ENCODE peak calls at places on chromosomes 1 and 21, in seven cellular contexts. X, E, T, M, G, K and D are unnamed samples.

GRCh38 chr1:59674605-59675004 is 140.1 kb upstream of the HOOK1 start:
- DNase-seq in K (no peak), G (no peak), X (no peak), E (no peak), M (no peak), T (peak; percentile 24), D (peak; percentile 33)

GRCh38 chr1:64515427-64515826 is 45.5 kb downstream of the CACHD1 start:
- DNase-seq in X (no peak), G (no peak), M (no peak), T (peak; percentile 69), K (no peak), E (peak; percentile 55), D (no peak)

GRCh38 chr1:214520544-214521165 is 30.7 kb downstream of the PTPN14 start:
- DNase-seq in G (no peak), T (no peak), M (no peak), E (no peak), K (no peak), X (no peak), D (no peak)

GRCh38 chr1:20496241-20496661 is 10.2 kb upstream of the CAMK2N1 start:
- DNase-seq in K (no peak), M (no peak), E (peak; percentile 64), T (peak; percentile 82), G (peak; percentile 69), X (no peak), D (peak; percentile 90)

GRCh38 chr1:23019851-23020625 is 770 bp downstream of the KDM1A start:
- DNase-seq in X (peak; percentile 34), E (peak; percentile 64), G (peak; percentile 69), K (peak; percentile 39), M (no peak), T (peak; percentile 40), D (peak; percentile 36)

GRCh38 chr1:112909847-112910246 is 46.1 kb downstream of the SLC16A1 start:
- DNase-seq in G (no peak), T (no peak), M (no peak), E (no peak), X (no peak), K (no peak), D (no peak)

GRCh38 chr1:42315500-42315899 is 19.5 kb downstream of the FOXJ3 start:
- DNase-seq in G (no peak), X (no peak), K (no peak), E (no peak), M (no peak), T (no peak), D (no peak)

GRCh38 chr1:62082456-62083363 is 111.9 kb upstream of the L1TD1 start:
- DNase-seq in K (peak; percentile 18), E (peak; percentile 53), G (peak; percentile 70), T (peak; percentile 34), X (peak; percentile 45), M (no peak), D (peak; percentile 32)

GRCh38 chr1:14113841-14114567 is 414.0 kb downstream of the PRDM2 start:
- DNase-seq in E (no peak), T (peak; percentile 13), G (peak; percentile 80), M (peak; percentile 59), X (peak; percentile 88), K (peak; percentile 62), D (peak; percentile 49)

GRCh38 chr1:201059401-201059800 is 35.9 kb upstream of the KIF21B start:
- DNase-seq in X (no peak), T (no peak), M (no peak), K (no peak), G (peak; percentile 71), E (no peak), D (no peak)

GRCh38 chr1:97906567-97907228 is 14.1 kb downstream of the DPYD start:
- DNase-seq in X (no peak), M (no peak), K (no peak), E (peak; percentile 56), G (peak; percentile 65), T (peak; percentile 90), D (peak; percentile 22)

GRCh38 chr1:183609313-183609712 is 19.1 kb upstream of the NCF2 start:
- DNase-seq in G (peak; percentile 25), E (peak; percentile 73), T (peak; percentile 81), K (no peak), M (no peak), X (no peak), D (peak; percentile 56)

GRCh38 chr21:36747815-36748381 is 49.0 kb downstream of the SIM2 start:
- DNase-seq in G (peak; percentile 71), X (peak; percentile 79), K (peak; percentile 66), E (peak; percentile 48), M (no peak), T (peak; percentile 34), D (peak; percentile 22)

GRCh38 chr1:92877081-92877711 is 45.4 kb downstream of the RPL5 start:
- DNase-seq in G (no peak), T (no peak), X (no peak), K (no peak), M (no peak), E (no peak), D (no peak)

GRCh38 chr1:172588296-172589291 is 55.6 kb downstream of the SUCO start:
- DNase-seq in E (peak; percentile 89), K (no peak), X (no peak), G (no peak), M (no peak), T (peak; percentile 94), D (peak; percentile 83)

GRCh38 chr1:41152622-41153044 is 89.5 kb downstream of the SCMH1 start:
- DNase-seq in T (peak; percentile 92), M (no peak), X (no peak), K (no peak), G (no peak), E (peak; percentile 83), D (peak; percentile 51)

GRCh38 chr1:93822710-93823425 is 56.1 kb downstream of the DNTTIP2 start:
- DNase-seq in K (no peak), M (no peak), G (peak; percentile 33), X (no peak), E (peak; percentile 26), T (peak; percentile 32), D (no peak)

GRCh38 chr1:114610546-114611245 is 29.3 kb upstream of the BCAS2 start:
- DNase-seq in E (peak; percentile 27), K (no peak), X (no peak), T (peak; percentile 58), M (no peak), G (no peak), D (no peak)

GRCh38 chr1:166032901-166033371 is 133.9 kb downstream of the FAM78B start:
- DNase-seq in M (no peak), X (no peak), K (no peak), T (no peak), G (peak; percentile 17), E (no peak), D (no peak)

GRCh38 chr1:245702346-245702745 is 547.6 kb downstream of the KIF26B start:
- DNase-seq in G (no peak), M (no peak), K (no peak), X (no peak), T (no peak), E (no peak), D (no peak)

GRCh38 chr1:63701187-63701586 is 72.6 kb upstream of the ROR1 start:
- DNase-seq in M (no peak), G (no peak), K (no peak), X (no peak), E (no peak), T (no peak), D (no peak)

DNA sequence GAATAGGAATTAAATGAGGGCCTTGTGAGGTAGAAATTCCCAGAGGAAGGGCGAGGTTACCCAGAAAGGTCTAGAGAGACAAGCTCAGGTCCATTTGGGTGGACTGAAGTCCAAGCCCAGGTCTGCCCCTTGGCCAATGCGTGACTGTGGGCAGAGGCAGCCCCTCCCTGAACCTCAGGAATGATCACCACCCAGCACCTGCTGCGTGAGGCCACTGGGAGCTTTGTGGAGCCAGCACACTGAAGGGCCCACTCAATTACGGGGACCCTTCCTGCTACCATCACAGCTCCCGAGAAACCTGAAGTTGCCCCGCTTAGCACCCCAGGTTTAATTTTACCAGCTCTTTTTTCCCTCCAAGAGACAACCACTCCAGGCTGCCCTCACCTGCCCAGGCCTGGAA is 6.5 kb upstream of the MATN1 start:
- DNase-seq in T (no peak), G (no peak), X (no peak), E (no peak), K (no peak), M (no peak), D (no peak)
- H3K4ac ChIP-seq in T (no peak overlapping the region), G (no peak overlapping the region), X (no peak overlapping the region), E (no peak overlapping the region), K (no peak overlapping the region), M (no peak overlapping the region), D (no peak overlapping the region)

GRCh38 chr1:2932671-2933350 is 88.5 kb upstream of the ACTRT2 start:
- DNase-seq in G (no peak), M (no peak), X (no peak), K (no peak), T (no peak), E (no peak), D (no peak)

GRCh38 chr1:2934642-2935081 is 86.6 kb upstream of the ACTRT2 start:
- DNase-seq in X (no peak), K (no peak), T (no peak), G (no peak), M (no peak), E (no peak), D (no peak)

GRCh38 chr1:2935184-2935583 is 86.1 kb upstream of the ACTRT2 start:
- DNase-seq in T (no peak), E (no peak), G (no peak), M (no peak), X (no peak), K (no peak), D (no peak)

GRCh38 chr1:2934173-2934540 is 87.1 kb upstream of the ACTRT2 start:
- DNase-seq in E (no peak), T (no peak), G (no peak), K (no peak), X (no peak), M (no peak), D (no peak)

DNA sequence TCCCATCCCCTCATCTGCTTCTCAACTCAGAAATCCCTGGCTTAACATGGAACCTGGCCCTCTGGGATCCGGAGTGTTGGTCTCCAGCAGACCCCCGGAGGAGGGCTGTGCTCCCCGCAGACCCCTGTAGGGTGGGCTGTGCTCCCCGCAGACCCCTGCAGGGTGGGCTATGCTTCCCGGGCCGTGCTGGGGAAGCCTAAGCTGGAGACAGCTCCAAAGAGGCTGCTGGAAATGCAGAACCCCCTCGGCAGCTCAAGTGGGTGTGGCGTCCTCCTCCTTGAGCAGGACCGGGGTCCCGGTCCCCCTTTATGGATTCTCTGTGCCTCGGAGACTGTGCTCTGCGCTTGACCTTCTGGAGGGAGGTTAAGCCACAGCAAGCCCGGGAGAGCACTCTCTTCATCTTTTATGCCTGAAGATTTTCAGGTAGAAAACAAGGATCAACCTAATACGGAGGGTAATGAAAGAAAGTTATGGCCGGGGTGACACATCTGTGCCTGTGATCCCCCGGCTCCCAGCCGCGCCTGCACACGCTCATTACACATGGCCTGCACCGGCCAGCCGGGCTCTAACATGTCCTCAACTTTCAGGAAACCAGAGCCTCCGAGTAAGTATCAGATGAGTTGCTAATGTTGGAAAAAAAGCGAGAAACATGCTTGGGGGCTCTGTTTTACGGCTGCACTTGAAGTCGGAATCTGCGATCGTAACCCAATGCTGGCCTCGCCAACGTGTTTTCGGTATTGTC is 87.7 kb upstream of the ACTRT2 start:
- DNase-seq in G (no peak), T (no peak), E (no peak), X (no peak), K (no peak), M (no peak), D (no peak)
- H3K4ac ChIP-seq in G (no peak overlapping the region), T (no peak overlapping the region), E (no peak overlapping the region), X (no peak overlapping the region), K (no peak overlapping the region), M (no peak overlapping the region), D (no peak overlapping the region)

GRCh38 chr21:33290441-33290840 is 24.3 kb downstream of the IL10RB start:
- DNase-seq in T (no peak), K (no peak), E (no peak), X (no peak), G (no peak), M (no peak), D (no peak)
- H3K4ac ChIP-seq in T (no peak overlapping the region), K (no peak overlapping the region), E (no peak overlapping the region), X (no peak overlapping the region), G (no peak overlapping the region), M (no peak overlapping the region), D (no peak overlapping the region)

GRCh38 chr1:205235921-205236320 is 8.2 kb downstream of the TMCC2 start:
- DNase-seq in G (no peak), X (no peak), T (no peak), K (no peak), M (no peak), E (no peak), D (no peak)
- H3K4ac ChIP-seq in G (no peak overlapping the region), X (no peak overlapping the region), T (no peak overlapping the region), K (no peak overlapping the region), M (no peak overlapping the region), E (no peak overlapping the region), D (no peak overlapping the region)